ENCODE peak calls at places on chromosomes 7 and 10, in six cellular contexts. G is fibroblast of villous mesenchyme, V is fibroblast of lung, T is A549, N is sigmoid colon, E is heart left ventricle. F is an unnamed sample.

GRCh38 chr7:6422095-6422494 is 25.7 kb downstream of the DAGLB start:
- DNase-seq in G (no peak), V (no peak), T (no peak), N (no peak), E (no peak), F (no peak)

GRCh38 chr10:123348721-123349120 is 194.5 kb downstream of the BUB3 start:
- DNase-seq in G (no peak), V (no peak), T (no peak), N (no peak), E (no peak), F (no peak)

GRCh38 chr7:55469271-55469681 is 103.0 kb downstream of the VOPP1 start:
- DNase-seq in G (no peak), V (no peak), T (no peak), N (no peak), E (no peak), F (no peak)

GRCh38 chr7:106279425-106280182 is 5.2 kb downstream of the NAMPT start:
- DNase-seq in G (peak; percentile 1), V (no peak), T (peak; percentile 25), N (no peak), E (no peak), F (no peak)

GRCh38 chr10:11796439-11796838 is 26.7 kb upstream of the PROSER2 start:
- DNase-seq in G (no peak), V (no peak), T (no peak), N (no peak), E (no peak), F (peak; percentile 84)

GRCh38 chr10:29858352-29859267 is 200.8 kb downstream of the JCAD start:
- DNase-seq in G (peak; percentile 79), V (peak; percentile 85), T (peak; percentile 75), N (peak; percentile 91), E (peak; percentile 65), F (peak; percentile 58)

GRCh38 chr7:2110586-2111396 is 122.0 kb downstream of the MAD1L1 start:
- DNase-seq in G (no peak), V (peak; percentile 48), T (no peak), N (no peak), E (no peak), F (no peak)

GRCh38 chr7:49294611-49295010 is 370.3 kb downstream of the CDC14C start:
- DNase-seq in G (no peak), V (peak; percentile 69), T (no peak), N (no peak), E (no peak), F (no peak)

GRCh38 chr10:79449181-79450146 is 4.0 kb upstream of the ZCCHC24 start:
- DNase-seq in G (no peak), V (no peak), T (peak; percentile 23), N (peak; percentile 29), E (peak; percentile 13), F (no peak)

GRCh38 chr10:71725249-71725648 is 5.7 kb upstream of the C10orf105 start:
- DNase-seq in G (no peak), V (no peak), T (no peak), N (no peak), E (no peak), F (no peak)

GRCh38 chr10:51832652-51833383 is 133.4 kb upstream of the CSTF2T start:
- DNase-seq in G (peak; percentile 57), V (peak; percentile 91), T (peak; percentile 57), N (no peak), E (no peak), F (peak; percentile 12)

GRCh38 chr10:117134084-117135025 is 3.7 kb downstream of the VAX1 start:
- DNase-seq in G (no peak), V (no peak), T (no peak), N (no peak), E (no peak), F (peak; percentile 98)

GRCh38 chr7:2894118-2894940 is 50.2 kb upstream of the GNA12 start:
- DNase-seq in G (no peak), V (no peak), T (no peak), N (no peak), E (no peak), F (no peak)

GRCh38 chr7:11298220-11298619 is 324.5 kb downstream of the PHF14 start:
- DNase-seq in G (no peak), V (no peak), T (no peak), N (no peak), E (no peak), F (peak; percentile 22)

GRCh38 chr7:67854236-67854635 is 857.6 kb downstream of the TYW1 start:
- DNase-seq in G (no peak), V (no peak), T (no peak), N (no peak), E (no peak), F (peak; percentile 68)

GRCh38 chr10:109912335-109913282 is 10.7 kb downstream of the XPNPEP1 start:
- DNase-seq in G (no peak), V (peak; percentile 98), T (no peak), N (no peak), E (no peak), F (no peak)

GRCh38 chr10:24465124-24465874 is 256.4 kb downstream of the KIAA1217 start:
- DNase-seq in G (peak; percentile 67), V (peak; percentile 99), T (no peak), N (no peak), E (no peak), F (no peak)

GRCh38 chr10:100882681-100883321 is 30.0 kb upstream of the SLF2 start:
- DNase-seq in G (peak; percentile 40), V (peak; percentile 75), T (no peak), N (no peak), E (no peak), F (peak; percentile 40)

GRCh38 chr7:101308245-101309085 is 13.1 kb downstream of the IFT22 start:
- DNase-seq in G (peak; percentile 35), V (peak; percentile 37), T (peak; percentile 89), N (peak; percentile 74), E (no peak), F (peak; percentile 84)

GRCh38 chr10:72461085-72461484 is 106.4 kb upstream of the DNAJB12 start:
- DNase-seq in G (no peak), V (no peak), T (no peak), N (no peak), E (no peak), F (no peak)

GRCh38 chr10:72954596-72955569 is at the start of gene PLA2G12B:
- DNase-seq in G (peak; percentile 2), V (no peak), T (no peak), N (no peak), E (no peak), F (peak; percentile 8)

GRCh38 chr10:3658766-3659165 is 126.2 kb downstream of the KLF6 start:
- DNase-seq in G (no peak), V (no peak), T (no peak), N (no peak), E (no peak), F (no peak)

GRCh38 chr10:86211691-86212390 is 154.8 kb downstream of the GRID1 start:
- DNase-seq in G (no peak), V (no peak), T (no peak), N (no peak), E (no peak), F (no peak)

GRCh38 chr7:3895341-3895740 is 594.3 kb downstream of the SDK1 start:
- DNase-seq in G (no peak), V (no peak), T (no peak), N (no peak), E (no peak), F (no peak)

GRCh38 chr7:42236266-42237161 is 495 bp downstream of the GLI3 start:
- DNase-seq in G (peak; percentile 77), V (peak; percentile 69), T (peak; percentile 25), N (peak; percentile 84), E (peak; percentile 62), F (peak; percentile 84)

GRCh38 chr10:84012831-84013458 is 126.4 kb upstream of the GHITM start:
- DNase-seq in G (no peak), V (no peak), T (no peak), N (no peak), E (no peak), F (no peak)

GRCh38 chr10:18450298-18450697 is 201.1 kb downstream of the NSUN6 start:
- DNase-seq in G (no peak), V (no peak), T (no peak), N (no peak), E (no peak), F (no peak)

GRCh38 chr7:31858051-31858450 is 171.0 kb downstream of the PPP1R17 start:
- DNase-seq in G (no peak), V (peak; percentile 7), T (no peak), N (no peak), E (no peak), F (no peak)

GRCh38 chr10:97356318-97356914 is 21.9 kb upstream of the FRAT2 start:
- DNase-seq in G (no peak), V (no peak), T (no peak), N (no peak), E (no peak), F (no peak)

GRCh38 chr7:82410461-82410860 is 33.1 kb downstream of the CACNA2D1 start:
- DNase-seq in G (no peak), V (no peak), T (no peak), N (no peak), E (peak; percentile 66), F (no peak)

GRCh38 chr7:149624006-149624405 is 126.4 kb upstream of the ZNF746 start:
- DNase-seq in G (peak; percentile 27), V (peak; percentile 25), T (peak; percentile 22), N (peak; percentile 72), E (peak; percentile 28), F (peak; percentile 23)

GRCh38 chr7:155000795-155001194 is 2.1 kb downstream of the PAXIP1 start:
- DNase-seq in G (no peak), V (no peak), T (no peak), N (no peak), E (no peak), F (no peak)
- TF ChIP-seq CTCF in G (no peak), V (no peak), T (peak; percentile 10), N (no peak), E (no peak), F (peak; percentile 11)

GRCh38 chr7:21253740-21254687 is 173.9 kb upstream of the SP4 start:
- DNase-seq in G (peak; percentile 27), V (peak; percentile 35), T (peak; percentile 50), N (no peak), E (peak; percentile 23), F (peak; percentile 76)

GRCh38 chr7:21256310-21256877 is 171.5 kb upstream of the SP4 start:
- DNase-seq in G (peak; percentile 56), V (peak; percentile 18), T (peak; percentile 53), N (no peak), E (no peak), F (peak; percentile 31)

GRCh38 chr7:21251166-21251806 is 176.6 kb upstream of the SP4 start:
- DNase-seq in G (no peak), V (no peak), T (no peak), N (no peak), E (no peak), F (no peak)
- TF ChIP-seq CTCF in G (no peak), V (no peak), T (no peak), N (no peak), E (no peak), F (no peak)

GRCh38 chr10:124389613-124390361 is 28.9 kb downstream of the OAT start:
- DNase-seq in G (no peak), V (no peak), T (no peak), N (peak; percentile 53), E (no peak), F (no peak)
- TF ChIP-seq CTCF in G (no peak), V (no peak), T (peak; percentile 35), N (no peak), E (no peak), F (peak; percentile 5)

DNA sequence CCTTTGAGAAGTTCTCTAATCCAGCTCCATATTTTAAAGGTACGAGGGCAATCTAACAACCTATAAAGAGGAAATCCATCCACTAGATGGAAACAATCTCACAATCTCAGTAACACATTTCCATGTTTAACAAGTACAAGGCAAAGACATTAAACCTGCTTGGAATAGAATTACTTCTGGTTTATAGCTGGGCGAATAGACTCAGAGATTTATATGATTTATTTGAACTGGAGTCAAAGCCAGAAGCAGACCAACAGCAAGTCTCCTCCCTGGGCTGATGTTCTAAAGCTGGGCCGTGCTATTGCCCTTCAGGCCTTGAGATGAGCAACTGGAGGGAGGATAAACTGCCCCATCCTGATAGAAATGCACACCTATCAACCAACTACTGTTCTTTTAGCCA is 25.3 kb downstream of the SLC26A3 start:
- DNase-seq in G (no peak), V (no peak), T (no peak), N (peak; percentile 83), E (no peak), F (no peak)
- TF ChIP-seq CTCF in G (no peak), V (no peak), T (no peak), N (peak; percentile 44), E (no peak), F (no peak)

F was measured in A673.